ENCODE peak calls at places on chromosomes 6 and 20, in seven cellular contexts. One of them, this sample, is unnamed. For H3K9me3, the result is how much of the 10 kb centered on the place peaks cover.

GRCh38 chr20:52889225-52889624 is 82.9 kb upstream of the TSHZ2 start:
- DNase-seq in A549: no peak
- DNase-seq in left lung: no peak
- DNase-seq in body of pancreas: peak
- DNase-seq in DND-41: no peak
- DNase-seq in ovary: no peak
- DNase-seq in adrenal gland: no peak
- DNase-seq in this sample: no peak

GRCh38 chr6:45743028-45743615 is 272.5 kb downstream of the CLIC5 start:
- DNase-seq in A549: no peak
- DNase-seq in left lung: no peak
- DNase-seq in body of pancreas: no peak
- DNase-seq in DND-41: no peak
- DNase-seq in ovary: no peak
- DNase-seq in adrenal gland: no peak
- DNase-seq in this sample: no peak

GRCh38 chr6:87737948-87738347 is 35.9 kb upstream of the AKIRIN2 start:
- DNase-seq in A549: no peak
- DNase-seq in left lung: no peak
- DNase-seq in body of pancreas: no peak
- DNase-seq in DND-41: no peak
- DNase-seq in ovary: no peak
- DNase-seq in adrenal gland: no peak
- DNase-seq in this sample: no peak

GRCh38 chr20:5364997-5365597 is 48.3 kb upstream of the PROKR2 start:
- DNase-seq in A549: peak
- DNase-seq in left lung: no peak
- DNase-seq in body of pancreas: no peak
- DNase-seq in DND-41: no peak
- DNase-seq in ovary: no peak
- DNase-seq in adrenal gland: no peak
- DNase-seq in this sample: no peak

GRCh38 chr20:16346956-16347355 is 226.3 kb downstream of the KIF16B start:
- DNase-seq in A549: no peak
- DNase-seq in left lung: no peak
- DNase-seq in body of pancreas: no peak
- DNase-seq in DND-41: no peak
- DNase-seq in ovary: no peak
- DNase-seq in adrenal gland: no peak
- DNase-seq in this sample: no peak

GRCh38 chr6:110682460-110682853 is 132.8 kb downstream of the CDK19 start:
- DNase-seq in A549: peak
- DNase-seq in left lung: no peak
- DNase-seq in body of pancreas: peak
- DNase-seq in DND-41: peak
- DNase-seq in ovary: no peak
- DNase-seq in adrenal gland: peak
- DNase-seq in this sample: peak

GRCh38 chr6:101722991-101723579 is 329.6 kb downstream of the GRIK2 start:
- DNase-seq in A549: peak
- DNase-seq in left lung: no peak
- DNase-seq in body of pancreas: no peak
- DNase-seq in DND-41: no peak
- DNase-seq in ovary: no peak
- DNase-seq in adrenal gland: no peak
- DNase-seq in this sample: no peak

GRCh38 chr20:15111654-15112053 is 774.2 kb upstream of the FLRT3 start:
- DNase-seq in A549: no peak
- DNase-seq in left lung: no peak
- DNase-seq in body of pancreas: no peak
- DNase-seq in DND-41: peak
- DNase-seq in ovary: no peak
- DNase-seq in adrenal gland: no peak
- DNase-seq in this sample: no peak

GRCh38 chr20:44126445-44126844 is 60.5 kb downstream of the JPH2 start:
- DNase-seq in A549: no peak
- DNase-seq in left lung: no peak
- DNase-seq in body of pancreas: no peak
- DNase-seq in DND-41: no peak
- DNase-seq in ovary: no peak
- DNase-seq in adrenal gland: no peak
- DNase-seq in this sample: no peak

GRCh38 chr6:112409311-112409710 is 62.2 kb downstream of the RFPL4B start:
- DNase-seq in A549: no peak
- DNase-seq in left lung: no peak
- DNase-seq in body of pancreas: no peak
- DNase-seq in DND-41: no peak
- DNase-seq in ovary: no peak
- DNase-seq in adrenal gland: no peak
- DNase-seq in this sample: no peak

GRCh38 chr6:155400022-155400965 is 55.3 kb downstream of the NOX3 start:
- DNase-seq in A549: no peak
- DNase-seq in left lung: no peak
- DNase-seq in body of pancreas: no peak
- DNase-seq in DND-41: no peak
- DNase-seq in ovary: no peak
- DNase-seq in adrenal gland: no peak
- DNase-seq in this sample: peak

GRCh38 chr6:3540980-3541379 is 84.1 kb upstream of the SLC22A23 start:
- DNase-seq in A549: no peak
- DNase-seq in left lung: no peak
- DNase-seq in body of pancreas: no peak
- DNase-seq in DND-41: no peak
- DNase-seq in ovary: no peak
- DNase-seq in adrenal gland: no peak
- DNase-seq in this sample: no peak

GRCh38 chr20:44080646-44081267 is 106.2 kb downstream of the JPH2 start:
- DNase-seq in A549: peak
- DNase-seq in left lung: peak
- DNase-seq in body of pancreas: peak
- DNase-seq in DND-41: peak
- DNase-seq in ovary: peak
- DNase-seq in adrenal gland: peak
- DNase-seq in this sample: peak

GRCh38 chr6:37524025-37524647 is 24.4 kb upstream of the CCDC167 start:
- DNase-seq in A549: no peak
- DNase-seq in left lung: no peak
- DNase-seq in body of pancreas: no peak
- DNase-seq in DND-41: no peak
- DNase-seq in ovary: no peak
- DNase-seq in adrenal gland: no peak
- DNase-seq in this sample: no peak

GRCh38 chr6:43386492-43386891 is 17.0 kb upstream of the ZNF318 start:
- DNase-seq in A549: no peak
- DNase-seq in left lung: no peak
- DNase-seq in body of pancreas: no peak
- DNase-seq in DND-41: no peak
- DNase-seq in ovary: no peak
- DNase-seq in adrenal gland: no peak
- DNase-seq in this sample: no peak

GRCh38 chr6:47434372-47435253 is 43.0 kb upstream of the CD2AP start:
- DNase-seq in A549: no peak
- DNase-seq in left lung: no peak
- DNase-seq in body of pancreas: no peak
- DNase-seq in DND-41: no peak
- DNase-seq in ovary: no peak
- DNase-seq in adrenal gland: no peak
- DNase-seq in this sample: no peak

GRCh38 chr6:51459958-51460357 is 627.5 kb downstream of the PKHD1 start:
- DNase-seq in A549: no peak
- DNase-seq in left lung: no peak
- DNase-seq in body of pancreas: no peak
- DNase-seq in DND-41: no peak
- DNase-seq in ovary: no peak
- DNase-seq in adrenal gland: no peak
- DNase-seq in this sample: no peak

GRCh38 chr20:48131581-48131980 is 346.3 kb upstream of the SULF2 start:
- DNase-seq in A549: no peak
- DNase-seq in left lung: no peak
- DNase-seq in body of pancreas: no peak
- DNase-seq in DND-41: no peak
- DNase-seq in ovary: peak
- DNase-seq in adrenal gland: no peak
- DNase-seq in this sample: no peak

GRCh38 chr20:57251344-57251743 is 15.1 kb downstream of the BMP7 start:
- DNase-seq in A549: no peak
- DNase-seq in left lung: no peak
- DNase-seq in body of pancreas: no peak
- DNase-seq in DND-41: peak
- DNase-seq in ovary: no peak
- DNase-seq in adrenal gland: no peak
- DNase-seq in this sample: no peak

GRCh38 chr6:170005680-170006470 is 254.5 kb downstream of the ERMARD start:
- DNase-seq in A549: no peak
- DNase-seq in left lung: peak
- DNase-seq in body of pancreas: no peak
- DNase-seq in DND-41: no peak
- DNase-seq in ovary: no peak
- DNase-seq in adrenal gland: no peak
- DNase-seq in this sample: no peak

GRCh38 chr6:170004585-170005210 is 253.3 kb downstream of the ERMARD start:
- DNase-seq in A549: no peak
- DNase-seq in left lung: no peak
- DNase-seq in body of pancreas: no peak
- DNase-seq in DND-41: no peak
- DNase-seq in ovary: no peak
- DNase-seq in adrenal gland: no peak
- DNase-seq in this sample: no peak

GRCh38 chr6:169999367-169999766 is 247.9 kb downstream of the ERMARD start:
- DNase-seq in A549: no peak
- DNase-seq in left lung: no peak
- DNase-seq in body of pancreas: no peak
- DNase-seq in DND-41: no peak
- DNase-seq in ovary: no peak
- DNase-seq in adrenal gland: no peak
- DNase-seq in this sample: no peak

GRCh38 chr6:170000071-170000843 is 248.8 kb downstream of the ERMARD start:
- DNase-seq in A549: no peak
- DNase-seq in left lung: no peak
- DNase-seq in body of pancreas: no peak
- DNase-seq in DND-41: no peak
- DNase-seq in ovary: no peak
- DNase-seq in adrenal gland: no peak
- DNase-seq in this sample: no peak

GRCh38 chr6:170003027-170003426 is 251.6 kb downstream of the ERMARD start:
- DNase-seq in A549: no peak
- DNase-seq in left lung: no peak
- DNase-seq in body of pancreas: no peak
- DNase-seq in DND-41: no peak
- DNase-seq in ovary: no peak
- DNase-seq in adrenal gland: no peak
- DNase-seq in this sample: peak
- H3K9me3 ChIP-seq in A549: under half
- H3K9me3 ChIP-seq in left lung: under half
- H3K9me3 ChIP-seq in body of pancreas: under half
- H3K9me3 ChIP-seq in DND-41: under half
- H3K9me3 ChIP-seq in ovary: under half
- H3K9me3 ChIP-seq in adrenal gland: under half
- H3K9me3 ChIP-seq in this sample: under half

DNA sequence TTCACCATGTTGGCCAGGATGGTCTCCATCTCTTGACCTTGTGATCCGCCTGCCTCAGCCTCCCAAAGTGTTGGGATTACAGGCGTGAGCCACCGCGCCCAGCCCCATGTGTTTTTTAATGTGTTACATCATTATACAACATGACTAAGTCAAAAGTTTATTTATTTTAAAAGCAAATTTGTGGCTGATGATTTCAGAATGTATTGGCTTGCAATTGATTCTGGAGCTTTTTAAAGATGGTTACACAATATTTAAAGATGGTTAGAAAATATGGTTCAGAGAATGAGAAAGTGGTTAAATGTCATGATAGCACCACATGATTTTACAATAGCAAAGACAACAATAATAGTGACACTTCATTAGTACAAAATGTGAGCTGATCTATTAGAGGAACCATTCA is 80.5 kb downstream of the SASH1 start:
- DNase-seq in A549: no peak
- DNase-seq in left lung: no peak
- DNase-seq in body of pancreas: no peak
- DNase-seq in DND-41: no peak
- DNase-seq in ovary: no peak
- DNase-seq in adrenal gland: no peak
- DNase-seq in this sample: no peak
- H3K4me3 ChIP-seq in A549: no peak
- H3K4me3 ChIP-seq in left lung: no peak
- H3K4me3 ChIP-seq in body of pancreas: no peak
- H3K4me3 ChIP-seq in DND-41: no peak
- H3K4me3 ChIP-seq in ovary: no peak
- H3K4me3 ChIP-seq in adrenal gland: no peak
- H3K4me3 ChIP-seq in this sample: no peak

DNA sequence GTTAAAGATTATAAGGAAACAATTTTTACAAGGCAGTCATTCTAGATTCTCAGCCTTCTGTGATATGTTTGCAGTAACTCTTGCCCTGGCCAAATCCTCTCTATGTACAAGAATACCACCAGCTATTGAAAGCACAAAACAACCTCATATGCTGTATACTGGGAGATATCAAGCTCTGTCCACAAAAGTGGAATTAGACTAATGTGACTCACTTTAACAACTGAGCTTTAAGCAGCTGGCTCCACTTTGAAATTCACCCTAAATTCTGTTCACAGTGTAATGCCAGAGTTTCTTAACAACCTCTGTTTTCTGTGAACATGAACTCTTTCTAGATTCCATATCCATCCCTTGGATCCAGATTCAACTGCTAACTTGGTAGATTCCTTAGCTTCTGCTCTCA is 47.6 kb downstream of the CHD6 start:
- DNase-seq in A549: no peak
- DNase-seq in left lung: no peak
- DNase-seq in body of pancreas: no peak
- DNase-seq in DND-41: no peak
- DNase-seq in ovary: no peak
- DNase-seq in adrenal gland: no peak
- DNase-seq in this sample: no peak
- H3K9me3 ChIP-seq in A549: under half
- H3K9me3 ChIP-seq in left lung: under half
- H3K9me3 ChIP-seq in body of pancreas: under half
- H3K9me3 ChIP-seq in DND-41: under half
- H3K9me3 ChIP-seq in ovary: under half
- H3K9me3 ChIP-seq in adrenal gland: under half
- H3K9me3 ChIP-seq in this sample: under half

GRCh38 chr20:13298692-13299373 is 77.8 kb downstream of the ISM1 start:
- DNase-seq in A549: no peak
- DNase-seq in left lung: peak
- DNase-seq in body of pancreas: no peak
- DNase-seq in DND-41: no peak
- DNase-seq in ovary: no peak
- DNase-seq in adrenal gland: no peak
- DNase-seq in this sample: no peak

GRCh38 chr20:13301596-13301995 is 80.5 kb downstream of the ISM1 start:
- DNase-seq in A549: no peak
- DNase-seq in left lung: no peak
- DNase-seq in body of pancreas: no peak
- DNase-seq in DND-41: no peak
- DNase-seq in ovary: no peak
- DNase-seq in adrenal gland: no peak
- DNase-seq in this sample: no peak

GRCh38 chr20:13297105-13297899 is 76.2 kb downstream of the ISM1 start:
- DNase-seq in A549: no peak
- DNase-seq in left lung: no peak
- DNase-seq in body of pancreas: no peak
- DNase-seq in DND-41: no peak
- DNase-seq in ovary: no peak
- DNase-seq in adrenal gland: no peak
- DNase-seq in this sample: no peak

GRCh38 chr20:13296070-13296469 is 75.0 kb downstream of the ISM1 start:
- DNase-seq in A549: no peak
- DNase-seq in left lung: no peak
- DNase-seq in body of pancreas: no peak
- DNase-seq in DND-41: no peak
- DNase-seq in ovary: no peak
- DNase-seq in adrenal gland: no peak
- DNase-seq in this sample: peak

GRCh38 chr20:13299401-13299800 is 78.3 kb downstream of the ISM1 start:
- DNase-seq in A549: no peak
- DNase-seq in left lung: peak
- DNase-seq in body of pancreas: no peak
- DNase-seq in DND-41: no peak
- DNase-seq in ovary: no peak
- DNase-seq in adrenal gland: no peak
- DNase-seq in this sample: no peak
- H3K4me3 ChIP-seq in A549: no peak
- H3K4me3 ChIP-seq in left lung: no peak
- H3K4me3 ChIP-seq in body of pancreas: no peak
- H3K4me3 ChIP-seq in DND-41: no peak
- H3K4me3 ChIP-seq in ovary: no peak
- H3K4me3 ChIP-seq in adrenal gland: no peak
- H3K4me3 ChIP-seq in this sample: no peak